ENCODE peak calls at places on chromosomes 13 and 19, in four cellular contexts. One of them, this sample, is unnamed.

GRCh38 chr13:98798849-98799645 is 46.6 kb upstream of the SLC15A1 start:
- DNase-seq in heart left ventricle: no peak
- DNase-seq in thoracic aorta: no peak
- DNase-seq in HFF-Myc: peak
- DNase-seq in this sample: no peak

GRCh38 chr19:11460207-11460606 is 20.6 kb downstream of the ELAVL3 start:
- DNase-seq in HFF-Myc: no peak
- DNase-seq in thoracic aorta: no peak
- DNase-seq in heart left ventricle: no peak
- DNase-seq in this sample: no peak

GRCh38 chr13:44393391-44393790 is 19.8 kb downstream of the SERP2 start:
- DNase-seq in thoracic aorta: no peak
- DNase-seq in heart left ventricle: no peak
- DNase-seq in HFF-Myc: no peak
- DNase-seq in this sample: peak

GRCh38 chr13:110912651-110913051 is 2.2 kb downstream of the ANKRD10 start:
- DNase-seq in HFF-Myc: no peak
- DNase-seq in thoracic aorta: no peak
- DNase-seq in heart left ventricle: no peak
- DNase-seq in this sample: no peak

GRCh38 chr19:38463365-38463764 is 29.9 kb downstream of the RYR1 start:
- DNase-seq in HFF-Myc: no peak
- DNase-seq in heart left ventricle: peak
- DNase-seq in thoracic aorta: no peak
- DNase-seq in this sample: no peak

GRCh38 chr13:110625771-110626321 is 10.5 kb downstream of the NAXD start:
- DNase-seq in heart left ventricle: no peak
- DNase-seq in HFF-Myc: no peak
- DNase-seq in thoracic aorta: no peak
- DNase-seq in this sample: no peak

GRCh38 chr13:44810067-44810840 is 179.0 kb downstream of the NUFIP1 start:
- DNase-seq in thoracic aorta: no peak
- DNase-seq in heart left ventricle: no peak
- DNase-seq in HFF-Myc: no peak
- DNase-seq in this sample: no peak

GRCh38 chr13:106484755-106485193 is 50.7 kb downstream of the EFNB2 start:
- DNase-seq in thoracic aorta: no peak
- DNase-seq in heart left ventricle: no peak
- DNase-seq in HFF-Myc: no peak
- DNase-seq in this sample: no peak

GRCh38 chr13:39656325-39656677 is 839 bp downstream of the COG6 start:
- DNase-seq in thoracic aorta: no peak
- DNase-seq in heart left ventricle: no peak
- DNase-seq in HFF-Myc: no peak
- DNase-seq in this sample: no peak

GRCh38 chr13:113002206-113002821 is 33.3 kb downstream of the MCF2L start:
- DNase-seq in thoracic aorta: no peak
- DNase-seq in HFF-Myc: no peak
- DNase-seq in heart left ventricle: no peak
- DNase-seq in this sample: peak
- TF ChIP-seq CTCF in thoracic aorta: no peak
- TF ChIP-seq CTCF in HFF-Myc: peak
- TF ChIP-seq CTCF in heart left ventricle: peak
- TF ChIP-seq CTCF in this sample: peak

GRCh38 chr19:8253678-8254077 is 44.5 kb downstream of the CERS4 start:
- DNase-seq in thoracic aorta: no peak
- DNase-seq in HFF-Myc: no peak
- DNase-seq in heart left ventricle: no peak
- DNase-seq in this sample: no peak
- H3K4me3 ChIP-seq in thoracic aorta: no peak
- H3K4me3 ChIP-seq in HFF-Myc: no peak
- H3K4me3 ChIP-seq in heart left ventricle: no peak
- H3K4me3 ChIP-seq in this sample: no peak

GRCh38 chr13:23778879-23779278 is 110.3 kb downstream of the MIPEP start:
- DNase-seq in heart left ventricle: no peak
- DNase-seq in HFF-Myc: no peak
- DNase-seq in thoracic aorta: no peak
- DNase-seq in this sample: no peak

GRCh38 chr13:23772717-23773116 is 116.5 kb downstream of the MIPEP start:
- DNase-seq in heart left ventricle: no peak
- DNase-seq in HFF-Myc: no peak
- DNase-seq in thoracic aorta: no peak
- DNase-seq in this sample: no peak

GRCh38 chr13:23777571-23777870 is 111.7 kb downstream of the MIPEP start:
- DNase-seq in HFF-Myc: no peak
- DNase-seq in heart left ventricle: no peak
- DNase-seq in thoracic aorta: no peak
- DNase-seq in this sample: peak

GRCh38 chr13:23776698-23777570 is 112.3 kb downstream of the MIPEP start:
- DNase-seq in thoracic aorta: no peak
- DNase-seq in heart left ventricle: no peak
- DNase-seq in HFF-Myc: no peak
- DNase-seq in this sample: no peak

GRCh38 chr13:23778007-23778687 is 111.1 kb downstream of the MIPEP start:
- DNase-seq in heart left ventricle: no peak
- DNase-seq in HFF-Myc: no peak
- DNase-seq in thoracic aorta: no peak
- DNase-seq in this sample: no peak
- TF ChIP-seq CTCF in heart left ventricle: peak
- TF ChIP-seq CTCF in HFF-Myc: peak
- TF ChIP-seq CTCF in thoracic aorta: no peak
- TF ChIP-seq CTCF in this sample: peak

GRCh38 chr13:73803997-73804396 is 330.2 kb downstream of the KLF12 start:
- DNase-seq in HFF-Myc: peak
- DNase-seq in thoracic aorta: no peak
- DNase-seq in heart left ventricle: no peak
- DNase-seq in this sample: no peak

GRCh38 chr13:73794755-73795154 is 339.4 kb downstream of the KLF12 start:
- DNase-seq in thoracic aorta: no peak
- DNase-seq in heart left ventricle: no peak
- DNase-seq in HFF-Myc: no peak
- DNase-seq in this sample: no peak

DNA sequence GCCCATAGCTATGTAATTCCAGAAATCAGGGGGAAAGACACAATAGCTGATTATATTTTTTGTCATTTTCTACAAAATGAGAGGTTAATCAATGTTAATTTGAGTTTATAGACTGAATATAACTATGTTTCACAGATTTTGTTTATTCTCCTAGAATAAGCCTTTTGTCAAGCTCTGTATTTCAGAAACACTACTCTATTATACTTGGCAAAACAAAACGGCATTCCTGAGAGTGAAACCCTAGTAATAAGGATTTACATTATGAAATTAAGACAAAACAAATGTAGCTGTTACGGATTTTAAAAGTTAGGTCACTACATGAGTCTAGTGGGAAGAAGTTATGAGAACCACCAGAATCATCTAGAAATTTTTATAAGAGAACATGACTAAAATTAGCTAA is 334.2 kb downstream of the KLF12 start:
- DNase-seq in HFF-Myc: no peak
- DNase-seq in thoracic aorta: no peak
- DNase-seq in heart left ventricle: no peak
- DNase-seq in this sample: no peak
- H3K4me3 ChIP-seq in HFF-Myc: no peak
- H3K4me3 ChIP-seq in thoracic aorta: no peak
- H3K4me3 ChIP-seq in heart left ventricle: no peak
- H3K4me3 ChIP-seq in this sample: no peak

GRCh38 chr19:13615890-13616289 is 109.6 kb upstream of the CACNA1A start:
- DNase-seq in HFF-Myc: no peak
- DNase-seq in thoracic aorta: no peak
- DNase-seq in heart left ventricle: no peak
- DNase-seq in this sample: no peak

GRCh38 chr19:13623686-13624405 is 117.6 kb upstream of the CACNA1A start:
- DNase-seq in thoracic aorta: no peak
- DNase-seq in heart left ventricle: no peak
- DNase-seq in HFF-Myc: no peak
- DNase-seq in this sample: no peak

GRCh38 chr19:13622727-13623126 is 116.4 kb upstream of the CACNA1A start:
- DNase-seq in thoracic aorta: no peak
- DNase-seq in heart left ventricle: no peak
- DNase-seq in HFF-Myc: no peak
- DNase-seq in this sample: no peak

GRCh38 chr19:13619203-13619632 is 112.9 kb upstream of the CACNA1A start:
- DNase-seq in heart left ventricle: no peak
- DNase-seq in HFF-Myc: no peak
- DNase-seq in thoracic aorta: no peak
- DNase-seq in this sample: no peak

DNA sequence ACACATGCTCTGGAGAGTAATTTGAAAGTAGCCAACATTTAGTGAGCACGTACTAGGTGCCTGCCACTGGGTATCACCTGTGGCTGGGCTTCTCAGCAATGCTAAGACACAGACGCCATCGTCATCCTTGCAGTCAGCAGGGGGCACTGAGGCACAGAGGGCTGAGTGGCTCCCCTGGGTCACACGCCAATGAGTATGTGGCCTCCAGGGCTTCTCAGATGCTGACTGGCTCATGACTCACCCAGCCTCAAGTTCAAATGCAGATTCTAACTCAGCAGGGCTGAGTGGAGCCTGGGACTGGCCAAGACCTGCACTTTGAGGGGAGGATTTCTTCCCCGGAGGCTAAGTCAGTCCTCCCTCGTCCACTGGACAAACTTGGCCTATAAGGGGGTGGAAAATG is 115.1 kb upstream of the CACNA1A start:
- DNase-seq in heart left ventricle: no peak
- DNase-seq in HFF-Myc: peak
- DNase-seq in thoracic aorta: no peak
- DNase-seq in this sample: peak
- TF ChIP-seq CTCF in heart left ventricle: no peak
- TF ChIP-seq CTCF in HFF-Myc: peak
- TF ChIP-seq CTCF in thoracic aorta: no peak
- TF ChIP-seq CTCF in this sample: peak

GRCh38 chr19:23070353-23070781 is 46.5 kb upstream of the ZNF730 start:
- DNase-seq in HFF-Myc: peak
- DNase-seq in heart left ventricle: no peak
- DNase-seq in thoracic aorta: no peak
- DNase-seq in this sample: peak

GRCh38 chr19:23071087-23071511 is 45.7 kb upstream of the ZNF730 start:
- DNase-seq in HFF-Myc: no peak
- DNase-seq in thoracic aorta: no peak
- DNase-seq in heart left ventricle: peak
- DNase-seq in this sample: no peak

DNA sequence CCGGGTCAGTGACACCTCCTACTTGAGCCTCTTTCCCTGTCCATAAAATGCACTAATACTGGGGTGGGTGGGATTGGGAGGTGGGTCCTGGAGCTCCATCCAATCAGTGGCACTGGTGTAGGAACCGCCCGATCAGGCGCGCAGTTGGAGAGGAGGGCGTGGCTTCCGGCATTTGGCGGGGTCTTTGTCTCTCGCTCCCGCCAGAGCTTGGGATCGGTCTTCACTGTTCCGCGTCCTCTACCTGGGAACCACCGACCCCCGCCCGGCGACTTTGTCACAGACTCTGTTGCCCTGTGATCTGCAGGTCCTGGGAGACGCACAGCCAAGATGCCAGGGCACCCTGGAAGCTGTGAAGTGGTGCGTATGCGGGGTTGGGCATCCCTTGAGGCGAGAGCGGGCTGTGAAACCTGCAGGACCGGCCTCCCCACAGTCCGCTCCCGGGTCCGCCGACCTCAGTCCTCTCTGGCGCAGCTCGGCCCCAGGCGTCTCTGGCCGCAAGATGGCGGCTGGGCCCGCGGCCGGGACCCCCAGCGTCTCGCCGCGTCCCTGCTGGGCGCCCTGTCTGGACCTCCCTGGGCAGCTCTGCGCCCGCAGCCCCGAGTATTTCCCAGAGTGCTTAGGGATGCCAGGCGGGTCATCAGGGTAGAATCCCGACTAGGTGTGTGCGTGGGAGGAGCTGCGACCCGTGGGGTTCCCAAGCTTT is 41.6 kb upstream of the ZNF730 start:
- DNase-seq in heart left ventricle: peak
- DNase-seq in HFF-Myc: peak
- DNase-seq in thoracic aorta: no peak
- DNase-seq in this sample: peak
- H3K4me3 ChIP-seq in heart left ventricle: peak
- H3K4me3 ChIP-seq in HFF-Myc: peak
- H3K4me3 ChIP-seq in thoracic aorta: peak
- H3K4me3 ChIP-seq in this sample: peak

GRCh38 chr19:5567360-5567970 is at the start of gene TINCR:
- DNase-seq in thoracic aorta: no peak
- DNase-seq in heart left ventricle: no peak
- DNase-seq in HFF-Myc: no peak
- DNase-seq in this sample: no peak
- TF ChIP-seq CTCF in thoracic aorta: no peak
- TF ChIP-seq CTCF in heart left ventricle: no peak
- TF ChIP-seq CTCF in HFF-Myc: no peak
- TF ChIP-seq CTCF in this sample: peak